ENCODE peak calls at places on chromosomes 6 and 20, in eight cellular contexts. U is CD4-positive, alpha-beta T cell; R is A549; X is spleen; F is SK-N-SH; V is HepG2; D is hepatocyte; C is naive thymus-derived CD4-positive, alpha-beta T cell. L is an unnamed sample. For H3K9me3, the result is how much of the 10 kb centered on the place peaks cover.

GRCh38 chr6:150775400-150775799 is 90.1 kb upstream of the MTHFD1L start:
- DNase-seq in F (no peak), D (no peak), V (no peak), R (no peak), X (no peak), U (no peak), C (no peak), L (no peak)

GRCh38 chr20:57391439-57392129 is 388 bp downstream of the RBM38 start:
- DNase-seq in R (no peak), F (peak), X (peak), U (no peak), V (no peak), C (no peak), D (peak), L (no peak)

GRCh38 chr6:36132221-36132895 is 2.0 kb downstream of the MAPK13 start:
- DNase-seq in C (no peak), F (no peak), R (no peak), U (no peak), V (no peak), D (no peak), X (no peak), L (no peak)

GRCh38 chr20:52991783-52992182 is 19.6 kb downstream of the TSHZ2 start:
- DNase-seq in C (no peak), X (no peak), D (no peak), F (no peak), R (no peak), V (no peak), U (no peak), L (no peak)

GRCh38 chr6:155400022-155400965 is 55.3 kb downstream of the NOX3 start:
- DNase-seq in V (no peak), F (peak), U (no peak), C (no peak), R (no peak), D (no peak), X (no peak), L (no peak)

GRCh38 chr6:170102582-170103481 is 188.0 kb downstream of the DLL1 start:
- DNase-seq in R (no peak), V (no peak), C (no peak), X (peak), U (peak), F (no peak), D (no peak), L (no peak)

GRCh38 chr6:106025655-106026054 is 60.5 kb upstream of the PRDM1 start:
- DNase-seq in X (no peak), F (no peak), C (no peak), V (no peak), U (no peak), R (no peak), D (no peak), L (no peak)

GRCh38 chr6:72984981-72985665 is 240.2 kb downstream of the KHDC1L start:
- DNase-seq in C (no peak), V (no peak), F (no peak), X (no peak), U (no peak), D (no peak), R (no peak), L (no peak)

GRCh38 chr6:87623248-87623647 is 33.3 kb downstream of the ORC3 start:
- DNase-seq in D (peak), F (no peak), V (peak), C (no peak), X (no peak), U (no peak), R (no peak), L (no peak)

GRCh38 chr20:62079166-62079565 is 13.5 kb upstream of the TAF4 start:
- DNase-seq in C (no peak), X (peak), F (no peak), D (no peak), V (no peak), R (no peak), U (no peak), L (no peak)

GRCh38 chr20:62067547-62068260 is 2.0 kb upstream of the TAF4 start:
- DNase-seq in F (peak), V (no peak), D (no peak), X (peak), U (no peak), C (no peak), R (no peak), L (no peak)

GRCh38 chr20:62069741-62070216 is 4.1 kb upstream of the TAF4 start:
- DNase-seq in F (no peak), U (no peak), C (no peak), D (peak), X (peak), R (no peak), V (no peak), L (no peak)

GRCh38 chr20:62068997-62069396 is 3.3 kb upstream of the TAF4 start:
- DNase-seq in R (no peak), C (no peak), F (no peak), D (no peak), V (no peak), U (no peak), X (peak), L (no peak)

DNA sequence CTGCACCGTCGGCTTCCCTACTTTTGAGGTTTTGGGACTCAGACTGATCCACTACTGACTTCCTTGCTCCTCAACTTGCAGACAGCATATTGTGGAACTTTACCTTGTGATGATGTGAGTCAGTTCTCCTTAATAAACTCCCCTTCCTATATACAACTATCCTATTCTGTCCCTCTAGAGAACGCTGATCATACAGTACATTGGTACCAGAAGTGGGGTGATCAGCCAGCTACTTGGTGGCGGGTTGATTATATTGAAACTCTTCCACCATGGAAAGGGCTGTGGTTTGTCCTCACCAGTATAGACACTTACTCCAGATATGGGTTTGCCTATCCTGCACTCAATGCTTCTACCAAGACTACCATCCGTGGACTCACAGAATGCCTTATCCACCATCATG is 7.6 kb upstream of the TAF4 start:
- DNase-seq in X (no peak), C (no peak), F (no peak), U (no peak), D (no peak), R (no peak), V (no peak), L (no peak)
- H3K9me3 ChIP-seq in X (under half), C (under half), F (under half), U (under half), D (under half), R (half or more), V (under half), L (under half)

DNA sequence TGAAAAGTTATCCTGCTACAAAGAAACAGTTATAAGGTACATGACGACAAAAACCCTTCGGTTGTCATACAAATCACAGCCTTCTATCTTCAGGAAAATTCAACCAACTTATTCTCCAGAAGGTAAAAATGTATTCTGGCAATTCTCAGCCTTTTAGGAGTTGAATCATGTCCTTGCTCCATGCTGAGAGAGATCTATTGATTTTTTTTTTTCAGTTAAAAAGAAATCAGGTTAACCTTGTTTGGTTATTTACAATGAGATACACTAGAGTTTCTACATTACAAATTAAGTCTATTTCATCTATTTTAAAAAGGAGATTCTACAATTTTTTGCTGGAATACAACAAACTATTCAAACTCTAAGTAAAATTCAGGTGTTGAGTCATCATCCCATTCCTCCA is 45.4 kb downstream of the ROS1 start:
- DNase-seq in C (no peak), U (no peak), F (no peak), R (no peak), V (no peak), D (no peak), X (no peak), L (no peak)
- H3K9me3 ChIP-seq in C (under half), U (under half), F (under half), R (under half), V (under half), D (under half), X (under half), L (under half)

DNA sequence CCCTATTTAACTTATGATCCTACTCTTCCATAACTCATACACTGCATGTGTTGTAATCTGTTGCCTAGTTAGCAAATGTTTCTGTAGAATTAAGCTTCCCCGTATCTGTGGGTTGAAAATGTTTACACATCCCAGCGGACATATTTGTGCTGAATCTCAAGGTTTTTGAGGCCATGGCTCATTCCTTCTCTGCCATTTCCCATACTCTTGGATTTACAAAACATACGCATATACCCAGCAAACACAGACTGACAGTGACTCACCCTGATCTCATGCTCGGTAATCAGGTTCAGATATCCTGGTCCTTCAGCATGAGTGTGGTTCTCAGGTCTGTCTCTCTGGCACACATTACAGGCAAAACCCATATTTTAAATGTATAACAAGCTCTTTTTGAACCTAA is 58.7 kb downstream of the AGPAT4 start:
- DNase-seq in F (no peak), V (peak), C (no peak), U (no peak), X (no peak), D (peak), R (no peak), L (no peak)
- H3K9me3 ChIP-seq in F (under half), V (under half), C (under half), U (under half), X (under half), D (under half), R (under half), L (under half)

GRCh38 chr6:111530777-111531176 is 47.8 kb upstream of the REV3L start:
- DNase-seq in X (no peak), C (no peak), U (no peak), F (no peak), D (no peak), R (no peak), V (no peak), L (no peak)
- H3K9me3 ChIP-seq in X (under half), C (under half), U (under half), F (under half), D (under half), R (under half), V (under half), L (under half)

GRCh38 chr20:61599061-61599930 is 347.2 kb downstream of the CDH4 start:
- DNase-seq in F (peak), D (no peak), U (no peak), V (no peak), C (no peak), R (no peak), X (no peak), L (no peak)
- H3K9me3 ChIP-seq in F (under half), D (under half), U (under half), V (under half), C (under half), R (under half), X (under half), L (under half)